ENCODE peak calls at places on chromosomes 4 and X, in six cellular contexts. V is spleen, Y is dorsolateral prefrontal cortex, R is bronchial epithelial cell, G is endodermal cell, S is cardiac fibroblast. Z is an unnamed sample.
A peak's percentile ranks its signal among the peaks of the same experiment; 100 is the strongest.

GRCh38 chr4:154911097-154911496 is 130.0 kb downstream of the RBM46 start:
- DNase-seq in V (no peak), Y (no peak), R (peak; percentile 21), G (peak; percentile 56), S (peak; percentile 38), Z (no peak)

GRCh38 chr4:145177511-145177905 is 2.9 kb downstream of the OTUD4 start:
- DNase-seq in V (no peak), Y (no peak), R (peak; percentile 6), G (no peak), S (peak; percentile 54), Z (no peak)

GRCh38 chrX:48897157-48897620 is 379 bp downstream of the TIMM17B start:
- DNase-seq in V (peak; percentile 89), Y (no peak), R (peak; percentile 48), G (peak; percentile 94), S (peak; percentile 74), Z (peak; percentile 71)

GRCh38 chr4:7761720-7762119 is 177.9 kb downstream of the AFAP1 start:
- DNase-seq in V (peak; percentile 86), Y (peak; percentile 72), R (peak; percentile 26), G (peak; percentile 92), S (peak; percentile 65), Z (peak; percentile 50)

GRCh38 chr4:174697896-174698295 is 131.2 kb downstream of the GLRA3 start:
- DNase-seq in V (no peak), Y (no peak), R (no peak), G (no peak), S (no peak), Z (no peak)

GRCh38 chrX:7028246-7028645 is 119.3 kb upstream of the STS start:
- DNase-seq in V (no peak), Y (no peak), R (peak; percentile 15), G (no peak), S (no peak), Z (no peak)

GRCh38 chrX:153970398-153971123 is 1.1 kb downstream of the HCFC1 start:
- DNase-seq in V (peak; percentile 90), Y (no peak), R (no peak), G (peak; percentile 79), S (peak; percentile 70), Z (no peak)

GRCh38 chr4:101862595-101862994 is 72.1 kb downstream of the BANK1 start:
- DNase-seq in V (no peak), Y (no peak), R (no peak), G (no peak), S (no peak), Z (no peak)

GRCh38 chrX:42708222-42708621 is 69.7 kb downstream of the PPP1R2C start:
- DNase-seq in V (no peak), Y (no peak), R (no peak), G (no peak), S (peak; percentile 74), Z (no peak)

GRCh38 chr4:90425893-90426292 is 298.7 kb downstream of the CCSER1 start:
- DNase-seq in V (no peak), Y (no peak), R (no peak), G (no peak), S (no peak), Z (no peak)

GRCh38 chr4:78591404-78591803 is 39.8 kb downstream of the ANXA3 start:
- DNase-seq in V (no peak), Y (no peak), R (no peak), G (no peak), S (peak; percentile 44), Z (no peak)

GRCh38 chr4:168634276-168634802 is 137.5 kb downstream of the PALLD start:
- DNase-seq in V (no peak), Y (no peak), R (peak; percentile 65), G (no peak), S (peak; percentile 90), Z (no peak)
- H3K4me3 ChIP-seq in V (no peak overlapping the region), Y (no peak overlapping the region), R (no peak overlapping the region), G (no peak overlapping the region), S (no peak overlapping the region), Z (no peak overlapping the region)

GRCh38 chrX:30822068-30822671 is 66.9 kb downstream of the TAB3 start:
- DNase-seq in V (no peak), Y (no peak), R (no peak), G (no peak), S (peak; percentile 15), Z (no peak)
- TF ChIP-seq CTCF in V (no peak), Y (no peak), R (no peak), G (peak; percentile 53), S (no peak), Z (no peak)

GRCh38 chr4:24510091-24510490 is 74.3 kb downstream of the DHX15 start:
- DNase-seq in V (no peak), Y (no peak), R (no peak), G (no peak), S (no peak), Z (no peak)
- H3K4me3 ChIP-seq in V (no peak overlapping the region), Y (no peak overlapping the region), R (no peak overlapping the region), G (no peak overlapping the region), S (no peak overlapping the region), Z (no peak overlapping the region)

DNA sequence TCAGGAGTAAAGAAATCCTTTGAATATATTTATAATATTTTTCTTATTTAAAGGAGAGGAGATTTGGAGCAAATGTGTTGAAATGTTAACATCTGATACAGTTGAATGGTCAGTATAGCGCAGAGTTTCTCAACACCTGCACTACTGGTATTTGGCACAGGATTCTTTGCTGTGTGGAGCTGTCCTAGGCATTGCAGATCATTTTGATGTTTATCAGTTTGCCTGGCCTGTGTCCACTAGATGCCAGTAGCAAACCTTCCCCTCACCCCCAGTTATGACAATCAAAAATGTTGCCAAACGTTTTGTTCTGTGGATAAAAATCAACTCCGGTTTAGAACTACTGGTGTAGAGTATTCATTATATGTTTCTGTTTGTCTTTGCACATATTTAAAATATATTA is 765.3 kb upstream of the SLIT2 start:
- DNase-seq in V (no peak), Y (no peak), R (peak; percentile 21), G (no peak), S (no peak), Z (no peak)
- TF ChIP-seq CTCF in V (peak; percentile 12), Y (no peak), R (peak; percentile 43), G (peak; percentile 32), S (no peak), Z (no peak)

GRCh38 chr4:825063-825968 is 613 bp downstream of the CPLX1 start:
- DNase-seq in V (peak; percentile 73), Y (no peak), R (no peak), G (peak; percentile 79), S (no peak), Z (no peak)

GRCh38 chr4:827209-828081 is 1.5 kb upstream of the CPLX1 start:
- DNase-seq in V (peak; percentile 23), Y (no peak), R (no peak), G (peak; percentile 51), S (no peak), Z (no peak)

GRCh38 chr4:825969-826330 is at the start of gene CPLX1:
- DNase-seq in V (no peak), Y (no peak), R (no peak), G (peak; percentile 76), S (no peak), Z (no peak)

GRCh38 chr4:824461-825062 is 1.4 kb downstream of the CPLX1 start:
- DNase-seq in V (peak; percentile 56), Y (no peak), R (no peak), G (peak; percentile 56), S (no peak), Z (no peak)

DNA sequence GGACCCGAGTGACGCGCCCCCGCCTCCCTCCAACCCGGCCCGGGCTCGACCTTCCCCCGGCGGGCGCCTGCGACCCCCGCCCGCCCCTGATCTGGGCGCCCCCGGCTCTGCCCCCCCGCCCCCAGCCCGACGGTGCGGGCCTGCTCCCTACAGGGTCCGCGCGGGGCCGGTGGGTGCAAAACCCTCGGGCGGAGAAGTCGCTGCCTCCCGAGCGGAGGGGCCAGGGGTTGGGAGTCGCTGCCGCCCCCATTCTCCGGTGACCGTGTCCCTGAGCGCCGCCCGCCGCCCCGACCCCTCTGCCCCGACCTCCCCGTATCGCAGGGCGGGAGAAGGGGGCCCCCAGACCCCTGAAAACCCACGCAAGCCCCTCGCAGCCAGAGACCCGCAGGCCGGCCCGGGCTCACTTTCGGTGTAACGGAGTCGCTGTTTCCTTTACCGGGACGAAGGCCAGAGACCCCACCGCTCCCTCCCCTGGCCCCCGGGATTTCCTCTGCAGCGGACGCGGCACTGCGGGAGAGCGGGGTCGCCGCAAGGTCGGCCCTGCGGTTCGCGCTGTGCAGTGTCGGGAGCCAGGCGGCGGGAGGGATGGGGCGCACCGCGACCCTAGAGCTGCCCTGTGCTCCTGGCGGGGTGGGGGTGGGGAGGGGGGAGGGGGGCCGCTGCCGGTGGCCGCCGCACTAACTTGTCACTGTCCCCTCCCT is 729 bp upstream of the CPLX1 start:
- DNase-seq in V (no peak), Y (no peak), R (no peak), G (peak; percentile 80), S (no peak), Z (no peak)
- H3K4me3 ChIP-seq in V (no peak overlapping the region), Y (peak overlapping the region; percentile 36), R (no peak overlapping the region), G (no peak overlapping the region), S (no peak overlapping the region), Z (no peak overlapping the region)

Z was measured in GM06990.